ENCODE peak calls at places on chromosome 10, in four cellular contexts. R is foreskin melanocyte, D is left cardiac atrium, T is HCEC 1CT. U is an unnamed sample.

GRCh38 chr10:91552706-91553105 is 80.2 kb downstream of the PPP1R3C start:
- DNase-seq in R (no peak), D (no peak), T (peak), U (no peak)

GRCh38 chr10:35707642-35708425 is 65.7 kb upstream of the FZD8 start:
- DNase-seq in R (no peak), D (no peak), T (no peak), U (no peak)

GRCh38 chr10:110209926-110210662 is 2.7 kb downstream of the MXI1 start:
- DNase-seq in R (no peak), D (peak), T (peak), U (peak)

GRCh38 chr10:86648706-86649426 is 5.5 kb upstream of the OPN4 start:
- DNase-seq in R (peak), D (peak), T (peak), U (no peak)

GRCh38 chr10:77392851-77393250 is 244.8 kb downstream of the KCNMA1 start:
- DNase-seq in R (peak), D (peak), T (peak), U (no peak)

GRCh38 chr10:71324743-71325142 is 5.7 kb downstream of the SLC29A3 start:
- DNase-seq in R (no peak), D (no peak), T (no peak), U (no peak)

GRCh38 chr10:64271983-64272382 is 750.8 kb downstream of the REEP3 start:
- DNase-seq in R (no peak), D (no peak), T (no peak), U (no peak)

GRCh38 chr10:87878664-87879459 is 15.4 kb downstream of the PTEN start:
- DNase-seq in R (no peak), D (no peak), T (no peak), U (no peak)

GRCh38 chr10:68151453-68151852 is 42.2 kb downstream of the MYPN start:
- DNase-seq in R (no peak), D (no peak), T (no peak), U (no peak)

GRCh38 chr10:28761084-28761875 is 84.0 kb downstream of the BAMBI start:
- DNase-seq in R (no peak), D (no peak), T (no peak), U (no peak)

GRCh38 chr10:110901954-110902819 is 16.8 kb downstream of the BBIP1 start:
- DNase-seq in R (no peak), D (no peak), T (peak), U (no peak)

GRCh38 chr10:89836840-89837172 is 135.4 kb downstream of the KIF20B start:
- DNase-seq in R (no peak), D (no peak), T (no peak), U (no peak)

GRCh38 chr10:77038412-77038806 is 599.2 kb downstream of the KCNMA1 start:
- DNase-seq in R (no peak), D (no peak), T (no peak), U (no peak)

GRCh38 chr10:32005050-32005449 is 51.2 kb downstream of the KIF5B start:
- DNase-seq in R (peak), D (no peak), T (peak), U (peak)

GRCh38 chr10:27447540-27447939 is 56.6 kb upstream of the RAB18 start:
- DNase-seq in R (no peak), D (no peak), T (no peak), U (no peak)

GRCh38 chr10:61160253-61160652 is 216.3 kb upstream of the RHOBTB1 start:
- DNase-seq in R (no peak), D (no peak), T (no peak), U (no peak)

GRCh38 chr10:86182150-86182549 is 184.4 kb downstream of the GRID1 start:
- DNase-seq in R (no peak), D (no peak), T (no peak), U (no peak)

GRCh38 chr10:60138842-60139241 is 232.5 kb upstream of the CCDC6 start:
- DNase-seq in R (no peak), D (no peak), T (no peak), U (no peak)

GRCh38 chr10:79079490-79080355 is 11.0 kb downstream of the ZMIZ1 start:
- DNase-seq in R (no peak), D (peak), T (peak), U (no peak)

GRCh38 chr10:114019226-114019625 is 24.4 kb upstream of the ADRB1 start:
- DNase-seq in R (no peak), D (no peak), T (no peak), U (no peak)

GRCh38 chr10:23192396-23192740 is 256 bp downstream of the PTF1A start:
- DNase-seq in R (no peak), D (no peak), T (no peak), U (no peak)

GRCh38 chr10:107013258-107014001 is 151.1 kb downstream of the SORCS1 start:
- DNase-seq in R (no peak), D (no peak), T (no peak), U (no peak)

GRCh38 chr10:125123363-125124113 is 36.8 kb downstream of the CTBP2 start:
- DNase-seq in R (no peak), D (peak), T (peak), U (no peak)

GRCh38 chr10:27474741-27475140 is 29.4 kb upstream of the RAB18 start:
- DNase-seq in R (no peak), D (no peak), T (no peak), U (no peak)

GRCh38 chr10:35924726-35925125 is 282.6 kb upstream of the FZD8 start:
- DNase-seq in R (no peak), D (no peak), T (no peak), U (no peak)

U was measured in naive thymus-derived CD8-positive, alpha-beta T cell.